ENCODE peak calls at places on chromosomes 2 and 18, in ten cellular contexts. K is SK-MEL-5; U is left lung; L is stimulated activated CD4-positive, alpha-beta T cell treated with anti-CD3 and anti-CD28 coated beads, Interleukin-2, amount 100 ng/mL, for 24 hours; Y is DMS 273 treated with DMSO at 0.1 percent for 48 hours; S is NCI-H748 treated with DMSO at 0.1 percent for 48 hours; I is bronchial epithelial cell; N is T-helper 1 cell; X is cerebellum; Q is HT1080. B is an unnamed sample.

GRCh38 chr2:164910091-164910899 is 45.0 kb downstream of the SLC38A11 start:
- DNase-seq in K (peak), U (no peak), L (no peak), Y (peak), S (no peak), I (peak), N (no peak), X (no peak), Q (peak), B (no peak)

GRCh38 chr2:68907232-68907922 is 36.2 kb upstream of the BMP10 start:
- DNase-seq in K (peak), U (no peak), L (no peak), Y (no peak), S (no peak), I (peak), N (no peak), X (no peak), Q (peak), B (no peak)

GRCh38 chr2:206241767-206242166 is 32.7 kb upstream of the ZDBF2 start:
- DNase-seq in K (no peak), U (no peak), L (no peak), Y (peak), S (no peak), I (no peak), N (no peak), X (no peak), Q (no peak), B (no peak)

GRCh38 chr2:2389215-2389614 is 58.1 kb upstream of the MYT1L start:
- DNase-seq in K (no peak), U (no peak), L (no peak), Y (no peak), S (no peak), I (no peak), N (no peak), X (no peak), Q (no peak), B (no peak)

GRCh38 chr2:234694244-234695013 is 197.5 kb upstream of the ARL4C start:
- DNase-seq in K (no peak), U (no peak), L (no peak), Y (no peak), S (no peak), I (peak), N (no peak), X (no peak), Q (peak), B (no peak)

GRCh38 chr2:230335461-230335863 is 8.5 kb downstream of the SP140L start:
- DNase-seq in K (no peak), U (no peak), L (no peak), Y (no peak), S (no peak), I (no peak), N (no peak), X (no peak), Q (no peak), B (no peak)

GRCh38 chr2:20588918-20589871 is 61.7 kb downstream of the HS1BP3 start:
- DNase-seq in K (no peak), U (peak), L (no peak), Y (no peak), S (no peak), I (no peak), N (peak), X (no peak), Q (no peak), B (peak)

GRCh38 chr2:197878792-197879191 is 74.4 kb downstream of the PLCL1 start:
- DNase-seq in K (no peak), U (no peak), L (no peak), Y (no peak), S (no peak), I (peak), N (no peak), X (no peak), Q (no peak), B (no peak)

GRCh38 chr2:30235008-30235655 is 3.8 kb downstream of the LBH start:
- DNase-seq in K (no peak), U (no peak), L (peak), Y (no peak), S (no peak), I (peak), N (no peak), X (no peak), Q (peak), B (no peak)

GRCh38 chr18:48813833-48814489 is 136.8 kb downstream of the SMAD7 start:
- DNase-seq in K (no peak), U (no peak), L (peak), Y (no peak), S (no peak), I (peak), N (peak), X (no peak), Q (peak), B (no peak)

GRCh38 chr2:101473911-101474751 is 781 bp downstream of the RFX8 start:
- DNase-seq in K (no peak), U (peak), L (peak), Y (no peak), S (peak), I (no peak), N (peak), X (peak), Q (peak), B (peak)

GRCh38 chr2:232525796-232526195 is at the start of gene CHRND:
- DNase-seq in K (no peak), U (peak), L (no peak), Y (peak), S (no peak), I (no peak), N (no peak), X (no peak), Q (no peak), B (no peak)

GRCh38 chr2:208407667-208408066 is 1.1 kb downstream of the PTH2R start:
- DNase-seq in K (peak), U (no peak), L (no peak), Y (peak), S (peak), I (peak), N (no peak), X (peak), Q (peak), B (no peak)

GRCh38 chr18:13035249-13035914 is 44.2 kb downstream of the CEP192 start:
- DNase-seq in K (no peak), U (no peak), L (no peak), Y (no peak), S (no peak), I (no peak), N (no peak), X (no peak), Q (peak), B (no peak)

GRCh38 chr2:133553838-133554408 is 14.3 kb downstream of the NCKAP5 start:
- DNase-seq in K (no peak), U (no peak), L (no peak), Y (no peak), S (no peak), I (no peak), N (no peak), X (no peak), Q (no peak), B (no peak)

GRCh38 chr2:44940053-44940494 is 1.4 kb upstream of the SIX3 start:
- DNase-seq in K (no peak), U (no peak), L (no peak), Y (no peak), S (no peak), I (no peak), N (no peak), X (no peak), Q (no peak), B (no peak)

GRCh38 chr2:152755029-152755428 is 36.6 kb downstream of the ARL6IP6 start:
- DNase-seq in K (no peak), U (no peak), L (no peak), Y (no peak), S (no peak), I (peak), N (no peak), X (no peak), Q (no peak), B (no peak)

GRCh38 chr2:197191177-197191947 is 119.2 kb downstream of the ANKRD44 start:
- DNase-seq in K (peak), U (no peak), L (no peak), Y (peak), S (peak), I (peak), N (no peak), X (peak), Q (peak), B (no peak)

GRCh38 chr2:54728669-54729120 is 5.2 kb downstream of the EML6 start:
- DNase-seq in K (peak), U (no peak), L (no peak), Y (no peak), S (no peak), I (peak), N (no peak), X (no peak), Q (peak), B (no peak)

GRCh38 chr2:173572848-173573247 is 218.2 kb downstream of the CDCA7 start:
- DNase-seq in K (no peak), U (no peak), L (no peak), Y (no peak), S (no peak), I (no peak), N (no peak), X (no peak), Q (no peak), B (no peak)